ENCODE peak calls at places on chromosome 21, in four cellular contexts. Q is DND-41, V is astrocyte of the spinal cord, J is cardiac muscle cell. A is an unnamed sample.
A peak's percentile ranks its signal among the peaks of the same experiment; 100 is the strongest.

GRCh38 chr21:45641480-45642035 is 2.0 kb upstream of the PCBP3 start:
- DNase-seq in Q (no peak), J (no peak), V (no peak), A (no peak)

GRCh38 chr21:26844258-26845065 is 747 bp downstream of the ADAMTS1 start:
- DNase-seq in Q (no peak), J (peak; percentile 68), V (peak; percentile 63), A (no peak)

GRCh38 chr21:42798106-42798505 is 81.2 kb downstream of the WDR4 start:
- DNase-seq in Q (no peak), V (no peak), J (no peak), A (no peak)

GRCh38 chr21:35475006-35475405 is 425.9 kb upstream of the RUNX1 start:
- DNase-seq in Q (peak; percentile 36), V (no peak), J (no peak), A (peak; percentile 50)

GRCh38 chr21:31335957-31336738 is 7.9 kb downstream of the TIAM1 start:
- DNase-seq in V (peak; percentile 95), Q (no peak), J (no peak), A (no peak)

GRCh38 chr21:46079357-46080170 is 18.3 kb upstream of the COL6A2 start:
- DNase-seq in Q (peak; percentile 2), J (no peak), V (peak; percentile 89), A (peak; percentile 47)

GRCh38 chr21:26811031-26811430 is 34.2 kb downstream of the ADAMTS1 start:
- DNase-seq in V (peak; percentile 39), Q (no peak), J (no peak), A (no peak)

GRCh38 chr21:45640001-45640887 is 3.3 kb upstream of the PCBP3 start:
- DNase-seq in J (no peak), Q (no peak), V (no peak), A (no peak)

GRCh38 chr21:15222711-15223110 is 157.9 kb upstream of the NRIP1 start:
- DNase-seq in J (no peak), V (peak; percentile 63), Q (no peak), A (no peak)

GRCh38 chr21:44710294-44710665 is 1.1 kb downstream of the TSPEAR start:
- DNase-seq in J (no peak), V (no peak), Q (no peak), A (no peak)

GRCh38 chr21:33399821-33400220 is 3.4 kb upstream of the IFNGR2 start:
- DNase-seq in J (no peak), V (no peak), Q (peak; percentile 45), A (peak; percentile 59)

GRCh38 chr21:34335316-34335715 is 28.5 kb upstream of the KCNE2 start:
- DNase-seq in J (no peak), Q (no peak), V (no peak), A (no peak)

GRCh38 chr21:37558676-37559204 is 192.2 kb downstream of the DYRK1A start:
- DNase-seq in J (no peak), V (no peak), Q (no peak), A (no peak)

GRCh38 chr21:27406297-27407009 is 439.6 kb upstream of the ADAMTS5 start:
- DNase-seq in J (no peak), Q (no peak), V (peak; percentile 24), A (no peak)

GRCh38 chr21:17264182-17264581 is 248.7 kb upstream of the CXADR start:
- DNase-seq in V (no peak), J (no peak), Q (no peak), A (no peak)

GRCh38 chr21:26587621-26588260 is 14.7 kb upstream of the CYYR1 start:
- DNase-seq in J (no peak), Q (no peak), V (peak; percentile 41), A (peak; percentile 5)

GRCh38 chr21:27429612-27430361 is 462.9 kb upstream of the ADAMTS5 start:
- DNase-seq in Q (no peak), V (peak; percentile 63), J (no peak), A (no peak)

GRCh38 chr21:28624626-28625025 is 368.1 kb downstream of the LTN1 start:
- DNase-seq in J (no peak), V (no peak), Q (no peak), A (no peak)

GRCh38 chr21:43770066-43770655 is 5.9 kb downstream of the CSTB start:
- DNase-seq in J (no peak), V (no peak), Q (no peak), A (no peak)

GRCh38 chr21:46661211-46661625 is 25.7 kb downstream of the PRMT2 start:
- DNase-seq in J (peak; percentile 84), Q (no peak), V (peak; percentile 82), A (no peak)

GRCh38 chr21:31554511-31555022 is 104.9 kb upstream of the SOD1 start:
- DNase-seq in V (peak; percentile 63), Q (no peak), J (no peak), A (no peak)

GRCh38 chr21:8991968-8992621 is 1529.3 kb upstream of the TPTE start:
- DNase-seq in J (no peak), Q (no peak), V (no peak), A (no peak)

GRCh38 chr21:32356874-32357395 is 35.9 kb downstream of the URB1 start:
- DNase-seq in Q (no peak), J (no peak), V (no peak), A (no peak)

GRCh38 chr21:33386222-33386784 is 16.9 kb upstream of the IFNGR2 start:
- DNase-seq in V (no peak), J (peak; percentile 24), Q (no peak), A (no peak)

GRCh38 chr21:33660406-33660805 is 18.1 kb downstream of the ITSN1 start:
- DNase-seq in J (no peak), Q (no peak), V (peak; percentile 38), A (no peak)

GRCh38 chr21:35223480-35224156 is 174.5 kb upstream of the RUNX1 start:
- DNase-seq in V (no peak), Q (no peak), J (no peak), A (no peak)

GRCh38 chr21:33185852-33186251 is 43.9 kb upstream of the IFNAR2 start:
- DNase-seq in J (no peak), V (no peak), Q (no peak), A (no peak)

GRCh38 chr21:42748620-42749176 is 95.3 kb downstream of the PDE9A start:
- DNase-seq in J (no peak), V (no peak), Q (no peak), A (no peak)

GRCh38 chr21:45531393-45532215 is 10.6 kb downstream of the SLC19A1 start:
- DNase-seq in V (no peak), J (no peak), Q (no peak), A (no peak)

GRCh38 chr21:45549670-45550463 is 7.6 kb upstream of the SLC19A1 start:
- DNase-seq in Q (no peak), J (no peak), V (no peak), A (peak; percentile 69)

GRCh38 chr21:41361053-41361785 is 608 bp upstream of the MX2 start:
- DNase-seq in Q (no peak), J (no peak), V (no peak), A (no peak)

GRCh38 chr21:41359289-41359688 is 2.5 kb upstream of the MX2 start:
- DNase-seq in J (no peak), V (no peak), Q (peak; percentile 3), A (no peak)

GRCh38 chr21:41358193-41359166 is 3.3 kb upstream of the MX2 start:
- DNase-seq in J (no peak), V (no peak), Q (no peak), A (no peak)

GRCh38 chr21:41361786-41362604 is at the start of gene MX2:
- DNase-seq in Q (peak; percentile 91), J (no peak), V (peak; percentile 25), A (peak; percentile 87)

GRCh38 chr21:41360072-41360821 is 1.6 kb upstream of the MX2 start:
- DNase-seq in Q (peak; percentile 2), V (no peak), J (peak; percentile 24), A (no peak)
- TF ChIP-seq CTCF in Q (no peak), V (no peak), J (peak; percentile 6), A (no peak)

GRCh38 chr21:20875741-20876140 is 122.5 kb upstream of the NCAM2 start:
- DNase-seq in Q (no peak), V (peak; percentile 4), J (peak; percentile 5), A (no peak)
- TF ChIP-seq CTCF in Q (no peak), V (no peak), J (no peak), A (no peak)

DNA sequence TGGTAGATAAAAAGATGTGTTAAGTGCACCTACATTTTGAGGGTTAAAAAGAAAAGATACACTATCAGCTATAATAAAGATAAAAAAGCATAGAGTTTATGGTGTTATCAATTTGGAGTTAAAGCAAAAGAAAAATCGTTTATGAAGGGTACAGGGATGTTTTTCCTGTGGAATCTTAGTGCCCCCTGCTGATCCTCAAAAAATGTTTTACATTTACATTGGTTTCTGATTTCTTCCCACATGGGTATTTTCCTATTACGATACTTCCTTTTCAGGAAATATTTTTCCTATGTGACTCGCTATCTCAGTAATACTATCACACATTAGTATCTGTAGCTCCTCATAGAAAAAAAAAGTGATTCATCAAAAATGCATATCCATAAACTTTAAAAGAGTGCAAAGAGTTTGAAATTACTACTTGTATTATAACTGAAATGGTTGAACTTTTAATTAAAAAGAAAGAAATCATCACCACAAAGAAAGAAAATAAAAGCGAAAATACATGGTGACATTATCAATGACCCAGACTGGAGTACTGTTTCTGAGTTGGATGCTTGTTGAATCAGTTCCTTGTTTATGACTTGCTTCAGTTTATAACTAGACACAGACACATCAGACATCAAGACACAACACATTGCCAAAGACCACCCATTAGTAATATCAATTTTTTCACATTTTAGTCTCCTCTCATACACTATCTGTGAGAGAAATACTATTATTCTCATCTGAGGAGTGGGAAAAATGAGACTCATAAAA is 293.2 kb downstream of the MRPL39 start:
- DNase-seq in Q (no peak), V (peak; percentile 60), J (peak; percentile 11), A (peak; percentile 16)
- TF ChIP-seq CTCF in Q (peak; percentile 34), V (peak; percentile 36), J (peak; percentile 43), A (no peak)

GRCh38 chr21:18368193-18368592 is 35.4 kb downstream of the TMPRSS15 start:
- DNase-seq in Q (no peak), V (no peak), J (no peak), A (peak; percentile 4)

GRCh38 chr21:18373631-18374030 is 30.0 kb downstream of the TMPRSS15 start:
- DNase-seq in Q (no peak), J (no peak), V (no peak), A (no peak)

GRCh38 chr21:18370292-18370691 is 33.3 kb downstream of the TMPRSS15 start:
- DNase-seq in J (no peak), Q (no peak), V (no peak), A (no peak)

DNA sequence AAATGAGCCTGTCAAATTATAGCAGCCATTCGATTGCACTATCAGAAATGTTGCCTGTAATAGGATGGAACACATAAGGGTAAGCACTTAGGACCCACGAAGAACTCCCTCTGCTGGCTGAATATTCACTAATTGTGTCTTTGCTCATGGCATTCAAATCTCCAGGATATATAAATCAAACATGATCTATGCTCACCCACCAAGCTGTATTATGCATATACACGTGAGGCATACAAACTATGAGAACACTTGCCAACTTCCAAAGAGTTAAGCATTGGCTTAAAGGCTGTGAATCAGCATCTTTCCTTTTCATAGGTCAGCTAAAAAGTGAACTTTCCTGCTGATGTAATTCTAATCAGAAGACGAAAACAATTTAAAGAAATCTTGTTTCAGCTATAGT is 34.5 kb downstream of the TMPRSS15 start:
- DNase-seq in Q (no peak), V (peak; percentile 39), J (peak; percentile 45), A (peak; percentile 30)
- TF ChIP-seq CTCF in Q (no peak), V (peak; percentile 48), J (no peak), A (peak; percentile 27)